ENCODE peak calls at places on chromosomes 2 and 18, in four cellular contexts. One of them, this sample, is unnamed.

GRCh38 chr2:226687641-226688253 is 111.9 kb downstream of the IRS1 start:
- DNase-seq in iPS DF 6.9: no peak
- DNase-seq in upper lobe of right lung: no peak
- DNase-seq in tibial artery: no peak
- DNase-seq in this sample: no peak

GRCh38 chr18:72119082-72119481 is 425.1 kb downstream of the CBLN2 start:
- DNase-seq in upper lobe of right lung: no peak
- DNase-seq in tibial artery: no peak
- DNase-seq in iPS DF 6.9: no peak
- DNase-seq in this sample: no peak

GRCh38 chr2:96888082-96889011 is 18.5 kb upstream of the SEMA4C start:
- DNase-seq in iPS DF 6.9: no peak
- DNase-seq in tibial artery: peak; percentile 58
- DNase-seq in upper lobe of right lung: peak; percentile 81
- DNase-seq in this sample: no peak

GRCh38 chr2:172783091-172783898 is 47.6 kb downstream of the RAPGEF4 start:
- DNase-seq in iPS DF 6.9: no peak
- DNase-seq in upper lobe of right lung: no peak
- DNase-seq in tibial artery: no peak
- DNase-seq in this sample: no peak

GRCh38 chr2:231613655-231614558 is 21.2 kb downstream of the TEX44 start:
- DNase-seq in upper lobe of right lung: peak; percentile 90
- DNase-seq in tibial artery: peak; percentile 87
- DNase-seq in iPS DF 6.9: no peak
- DNase-seq in this sample: peak; percentile 43

GRCh38 chr2:61538920-61539559 is 884 bp upstream of the XPO1 start:
- DNase-seq in tibial artery: peak; percentile 35
- DNase-seq in iPS DF 6.9: no peak
- DNase-seq in upper lobe of right lung: no peak
- DNase-seq in this sample: no peak

GRCh38 chr18:75241705-75242104 is 31.1 kb downstream of the TSHZ1 start:
- DNase-seq in tibial artery: no peak
- DNase-seq in iPS DF 6.9: no peak
- DNase-seq in upper lobe of right lung: no peak
- DNase-seq in this sample: no peak

GRCh38 chr2:150091896-150092295 is 395.6 kb downstream of the RND3 start:
- DNase-seq in tibial artery: no peak
- DNase-seq in iPS DF 6.9: no peak
- DNase-seq in upper lobe of right lung: no peak
- DNase-seq in this sample: no peak

GRCh38 chr2:66431840-66432511 is 2.9 kb upstream of the MEIS1 start:
- DNase-seq in iPS DF 6.9: no peak
- DNase-seq in upper lobe of right lung: no peak
- DNase-seq in tibial artery: no peak
- DNase-seq in this sample: no peak

GRCh38 chr2:144217853-144218633 is 301.9 kb downstream of the ZEB2 start:
- DNase-seq in upper lobe of right lung: no peak
- DNase-seq in tibial artery: no peak
- DNase-seq in iPS DF 6.9: no peak
- DNase-seq in this sample: no peak

GRCh38 chr2:122028371-122029102 is 273.1 kb downstream of the TSN start:
- DNase-seq in tibial artery: no peak
- DNase-seq in upper lobe of right lung: no peak
- DNase-seq in iPS DF 6.9: no peak
- DNase-seq in this sample: no peak

GRCh38 chr2:14524803-14525080 is 107.8 kb upstream of the LRATD1 start:
- DNase-seq in upper lobe of right lung: no peak
- DNase-seq in tibial artery: no peak
- DNase-seq in iPS DF 6.9: no peak
- DNase-seq in this sample: no peak

GRCh38 chr2:86703704-86704370 is 16.3 kb upstream of the RMND5A start:
- DNase-seq in tibial artery: no peak
- DNase-seq in upper lobe of right lung: no peak
- DNase-seq in iPS DF 6.9: no peak
- DNase-seq in this sample: no peak

GRCh38 chr18:22441638-22442037 is 23.9 kb upstream of the CTAGE1 start:
- DNase-seq in tibial artery: no peak
- DNase-seq in iPS DF 6.9: no peak
- DNase-seq in upper lobe of right lung: no peak
- DNase-seq in this sample: no peak

GRCh38 chr2:97957432-97958183 is 38.1 kb downstream of the TMEM131 start:
- DNase-seq in tibial artery: no peak
- DNase-seq in upper lobe of right lung: no peak
- DNase-seq in iPS DF 6.9: no peak
- DNase-seq in this sample: no peak

GRCh38 chr2:58762176-58762781 is 521.2 kb upstream of the FANCL start:
- DNase-seq in upper lobe of right lung: peak; percentile 64
- DNase-seq in tibial artery: no peak
- DNase-seq in iPS DF 6.9: peak; percentile 61
- DNase-seq in this sample: no peak

GRCh38 chr2:58757971-58758370 is 516.8 kb upstream of the FANCL start:
- DNase-seq in upper lobe of right lung: no peak
- DNase-seq in iPS DF 6.9: no peak
- DNase-seq in tibial artery: no peak
- DNase-seq in this sample: no peak
- H3K27ac ChIP-seq in upper lobe of right lung: no peak overlapping the region
- H3K27ac ChIP-seq in iPS DF 6.9: no peak overlapping the region
- H3K27ac ChIP-seq in tibial artery: no peak overlapping the region
- H3K27ac ChIP-seq in this sample: no peak overlapping the region

GRCh38 chr2:174342600-174343342 is 8.0 kb downstream of the SP9 start:
- DNase-seq in iPS DF 6.9: no peak
- DNase-seq in upper lobe of right lung: no peak
- DNase-seq in tibial artery: no peak
- DNase-seq in this sample: no peak
- H3K27me3 ChIP-seq in iPS DF 6.9: peaks cover 38% of the 10 kb centered on the region
- H3K27me3 ChIP-seq in upper lobe of right lung: peaks cover 75% of the 10 kb centered on the region
- H3K27me3 ChIP-seq in tibial artery: peaks cover 71% of the 10 kb centered on the region
- H3K27me3 ChIP-seq in this sample: peaks cover 58% of the 10 kb centered on the region

GRCh38 chr2:69947078-69947801 is 14.2 kb downstream of the ASPRV1 start:
- DNase-seq in tibial artery: no peak
- DNase-seq in iPS DF 6.9: no peak
- DNase-seq in upper lobe of right lung: no peak
- DNase-seq in this sample: no peak
- H3K27ac ChIP-seq in tibial artery: no peak overlapping the region
- H3K27ac ChIP-seq in iPS DF 6.9: no peak overlapping the region
- H3K27ac ChIP-seq in upper lobe of right lung: peak overlapping the region; percentile 60
- H3K27ac ChIP-seq in this sample: no peak overlapping the region

GRCh38 chr18:50195689-50196088 is 742 bp upstream of the MYO5B start:
- DNase-seq in upper lobe of right lung: no peak
- DNase-seq in iPS DF 6.9: no peak
- DNase-seq in tibial artery: no peak
- DNase-seq in this sample: no peak

GRCh38 chr18:50193796-50194622 is 938 bp downstream of the MYO5B start:
- DNase-seq in iPS DF 6.9: no peak
- DNase-seq in upper lobe of right lung: peak; percentile 67
- DNase-seq in tibial artery: no peak
- DNase-seq in this sample: no peak

GRCh38 chr18:50196261-50196660 is 1.3 kb upstream of the MYO5B start:
- DNase-seq in iPS DF 6.9: no peak
- DNase-seq in tibial artery: no peak
- DNase-seq in upper lobe of right lung: no peak
- DNase-seq in this sample: no peak

GRCh38 chr18:50192903-50193795 is 1.8 kb downstream of the MYO5B start:
- DNase-seq in upper lobe of right lung: no peak
- DNase-seq in iPS DF 6.9: no peak
- DNase-seq in tibial artery: no peak
- DNase-seq in this sample: no peak

DNA sequence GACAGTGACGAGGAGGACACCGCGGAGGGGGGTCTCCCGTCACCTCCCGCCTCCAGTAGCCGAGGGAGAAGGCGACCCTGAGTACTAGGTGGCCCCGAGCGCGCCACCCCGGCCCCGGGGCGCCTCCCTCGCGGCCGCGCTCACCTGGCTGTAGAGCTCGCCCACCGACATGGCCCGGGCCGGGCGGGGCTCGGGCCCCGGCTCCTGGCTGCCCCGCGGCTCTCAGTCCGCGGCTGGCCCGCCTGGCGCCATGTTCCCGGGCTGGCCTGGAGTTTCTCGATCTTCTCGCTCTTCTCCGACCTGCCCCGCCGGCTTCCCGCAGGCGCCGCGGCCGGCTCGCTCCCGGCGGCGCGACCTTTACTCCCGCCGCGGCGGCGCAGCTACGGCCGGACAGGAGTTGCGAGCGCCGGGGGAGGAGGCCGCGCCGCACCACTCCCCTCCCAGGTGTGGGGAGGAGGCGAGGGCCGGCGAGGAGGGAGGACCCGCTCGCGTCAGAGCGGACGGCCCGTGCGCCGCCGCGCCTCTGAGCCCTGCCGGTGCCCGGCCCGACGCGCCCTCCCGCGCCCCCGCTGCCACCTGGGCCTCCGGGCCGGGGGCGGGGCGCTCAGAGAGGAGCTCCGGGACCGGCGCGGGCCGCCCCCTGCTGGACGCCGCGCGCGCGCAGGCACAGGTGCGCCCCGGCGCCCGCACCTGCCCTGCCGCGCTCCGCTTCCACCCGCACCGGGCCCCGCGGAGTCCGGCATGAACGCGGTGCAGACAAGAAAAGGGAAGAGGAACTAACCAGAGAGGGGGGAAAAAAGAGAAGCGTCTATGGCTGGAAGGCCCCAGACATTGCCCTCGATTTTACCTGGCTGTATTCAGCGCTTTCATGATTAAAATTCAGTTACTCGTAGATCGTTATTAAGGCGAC is at the start of gene MYO5B:
- DNase-seq in tibial artery: no peak
- DNase-seq in upper lobe of right lung: peak; percentile 93
- DNase-seq in iPS DF 6.9: no peak
- DNase-seq in this sample: no peak
- H3K27me3 ChIP-seq in tibial artery: peaks cover 52% of the 10 kb centered on the region
- H3K27me3 ChIP-seq in upper lobe of right lung: peaks cover 33% of the 10 kb centered on the region
- H3K27me3 ChIP-seq in iPS DF 6.9: peaks cover 30% of the 10 kb centered on the region
- H3K27me3 ChIP-seq in this sample: no peaks in the 10 kb centered on the region

GRCh38 chr2:15964936-15965563 is 24.7 kb downstream of the MYCN start:
- DNase-seq in tibial artery: no peak
- DNase-seq in upper lobe of right lung: no peak
- DNase-seq in iPS DF 6.9: no peak
- DNase-seq in this sample: no peak
- H3K27ac ChIP-seq in tibial artery: no peak overlapping the region
- H3K27ac ChIP-seq in upper lobe of right lung: no peak overlapping the region
- H3K27ac ChIP-seq in iPS DF 6.9: no peak overlapping the region
- H3K27ac ChIP-seq in this sample: no peak overlapping the region

DNA sequence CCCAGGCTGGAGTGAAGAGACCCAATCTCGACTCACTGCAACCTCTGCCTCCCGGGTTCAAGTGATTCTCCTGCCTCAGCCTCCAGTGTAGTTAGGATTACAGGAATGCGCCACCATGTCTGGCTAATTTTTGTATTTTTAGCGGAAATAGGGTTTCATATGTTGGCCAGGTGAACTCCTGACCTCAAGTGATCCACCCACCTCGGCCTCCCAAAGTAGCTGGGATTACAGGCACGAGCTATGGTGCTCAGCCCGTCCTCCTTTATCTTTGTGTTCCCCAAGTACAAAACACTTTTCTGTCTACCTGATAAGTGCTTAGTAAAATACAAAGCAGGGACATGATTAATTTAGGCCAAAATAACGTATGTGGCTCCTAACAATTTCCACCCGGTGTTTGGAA is 91.2 kb upstream of the STK17B start:
- DNase-seq in iPS DF 6.9: no peak
- DNase-seq in tibial artery: no peak
- DNase-seq in upper lobe of right lung: no peak
- DNase-seq in this sample: no peak
- H3K27me3 ChIP-seq in iPS DF 6.9: no peaks in the 10 kb centered on the region
- H3K27me3 ChIP-seq in tibial artery: no peaks in the 10 kb centered on the region
- H3K27me3 ChIP-seq in upper lobe of right lung: no peaks in the 10 kb centered on the region
- H3K27me3 ChIP-seq in this sample: no peaks in the 10 kb centered on the region

GRCh38 chr2:19020144-19021099 is 338.0 kb downstream of the OSR1 start:
- DNase-seq in tibial artery: no peak
- DNase-seq in upper lobe of right lung: no peak
- DNase-seq in iPS DF 6.9: no peak
- DNase-seq in this sample: no peak

GRCh38 chr2:19022334-19022733 is 336.1 kb downstream of the OSR1 start:
- DNase-seq in tibial artery: no peak
- DNase-seq in iPS DF 6.9: no peak
- DNase-seq in upper lobe of right lung: no peak
- DNase-seq in this sample: no peak

GRCh38 chr2:19026156-19026660 is 332.2 kb downstream of the OSR1 start:
- DNase-seq in tibial artery: no peak
- DNase-seq in upper lobe of right lung: no peak
- DNase-seq in iPS DF 6.9: no peak
- DNase-seq in this sample: no peak

GRCh38 chr2:19021721-19022120 is 336.7 kb downstream of the OSR1 start:
- DNase-seq in iPS DF 6.9: no peak
- DNase-seq in upper lobe of right lung: no peak
- DNase-seq in tibial artery: no peak
- DNase-seq in this sample: no peak

GRCh38 chr2:19021100-19021476 is 337.3 kb downstream of the OSR1 start:
- DNase-seq in upper lobe of right lung: no peak
- DNase-seq in iPS DF 6.9: no peak
- DNase-seq in tibial artery: no peak
- DNase-seq in this sample: no peak
- H3K27ac ChIP-seq in upper lobe of right lung: no peak overlapping the region
- H3K27ac ChIP-seq in iPS DF 6.9: no peak overlapping the region
- H3K27ac ChIP-seq in tibial artery: no peak overlapping the region
- H3K27ac ChIP-seq in this sample: no peak overlapping the region

GRCh38 chr2:205883026-205883425 is 200.7 kb downstream of the NRP2 start:
- DNase-seq in iPS DF 6.9: no peak
- DNase-seq in tibial artery: no peak
- DNase-seq in upper lobe of right lung: no peak
- DNase-seq in this sample: no peak

GRCh38 chr2:205879362-205879761 is 197.1 kb downstream of the NRP2 start:
- DNase-seq in upper lobe of right lung: no peak
- DNase-seq in tibial artery: no peak
- DNase-seq in iPS DF 6.9: no peak
- DNase-seq in this sample: no peak

GRCh38 chr2:205883965-205884364 is 201.7 kb downstream of the NRP2 start:
- DNase-seq in upper lobe of right lung: no peak
- DNase-seq in tibial artery: no peak
- DNase-seq in iPS DF 6.9: no peak
- DNase-seq in this sample: no peak

GRCh38 chr2:205877501-205877900 is 195.2 kb downstream of the NRP2 start:
- DNase-seq in tibial artery: no peak
- DNase-seq in iPS DF 6.9: no peak
- DNase-seq in upper lobe of right lung: no peak
- DNase-seq in this sample: no peak

DNA sequence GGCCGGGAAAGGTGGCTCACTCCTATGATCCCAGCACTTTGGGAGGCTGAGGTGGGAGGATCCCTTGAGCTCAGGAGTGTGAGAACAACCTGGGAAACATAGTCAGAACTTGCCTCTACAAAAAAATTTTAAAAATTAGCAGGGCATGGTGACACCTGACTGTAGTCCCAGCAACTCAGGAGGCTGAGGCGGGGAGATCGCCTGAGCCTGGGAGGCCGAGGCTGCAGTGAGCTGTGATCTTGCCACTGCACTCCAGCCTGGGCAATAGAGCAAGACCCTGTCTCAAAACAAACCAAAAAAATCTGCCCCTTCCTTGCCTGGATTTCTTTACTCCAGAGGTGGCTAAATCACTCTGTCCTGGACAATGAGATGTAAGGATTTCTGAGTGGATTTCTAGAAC is 197.7 kb downstream of the NRP2 start:
- DNase-seq in iPS DF 6.9: no peak
- DNase-seq in tibial artery: no peak
- DNase-seq in upper lobe of right lung: no peak
- DNase-seq in this sample: no peak
- H3K27me3 ChIP-seq in iPS DF 6.9: no peaks in the 10 kb centered on the region
- H3K27me3 ChIP-seq in tibial artery: no peaks in the 10 kb centered on the region
- H3K27me3 ChIP-seq in upper lobe of right lung: no peaks in the 10 kb centered on the region
- H3K27me3 ChIP-seq in this sample: no peaks in the 10 kb centered on the region